ENCODE peak calls at places on chromosomes 3 and 15, in five cellular contexts. E, F, O, U and W are unnamed samples.

GRCh38 chr3:40741729-40742128 is 217.0 kb downstream of the ZNF621 start:
- DNase-seq in U (no peak), E (peak), F (peak), O (peak), W (no peak)

GRCh38 chr3:127628788-127629456 is at the start of gene PODXL2:
- DNase-seq in F (no peak), E (peak), U (peak), O (peak), W (no peak)

GRCh38 chr3:189132125-189132744 is 39.5 kb upstream of the TPRG1 start:
- DNase-seq in O (peak), E (peak), F (peak), U (no peak), W (peak)

GRCh38 chr3:122493296-122493695 is 21.4 kb downstream of the KPNA1 start:
- DNase-seq in O (no peak), U (no peak), E (peak), F (peak), W (no peak)

GRCh38 chr3:5021571-5022092 is 42.4 kb downstream of the BHLHE40 start:
- DNase-seq in E (peak), O (peak), F (peak), U (no peak), W (peak)

GRCh38 chr15:46309914-46310313 is 675.1 kb downstream of the SQOR start:
- DNase-seq in U (no peak), E (no peak), O (no peak), F (no peak), W (no peak)

GRCh38 chr3:79018671-79019136 is 749.1 kb downstream of the ROBO1 start:
- DNase-seq in U (peak), O (no peak), E (peak), F (peak), W (peak)

GRCh38 chr15:95669146-95669922 is 661.2 kb upstream of the NR2F2 start:
- DNase-seq in O (peak), E (peak), F (no peak), U (no peak), W (peak)

GRCh38 chr3:64291956-64292355 is 66.7 kb upstream of the PRICKLE2 start:
- DNase-seq in F (no peak), U (no peak), O (no peak), E (no peak), W (no peak)

GRCh38 chr3:58079773-58080172 is 71.6 kb downstream of the FLNB start:
- DNase-seq in E (peak), U (no peak), F (no peak), O (no peak), W (peak)